ENCODE peak calls at places on chromosomes 5 and 9, in nine cellular contexts. J is AG09309; M is IMR-90; E is neural progenitor cell; O is mesendoderm; A is effector memory CD4-positive, alpha-beta T cell; P is AG04450; C is mesenchymal stem cell; I is bronchial epithelial cell. B is an unnamed sample.
A peak's percentile ranks its signal among the peaks of the same experiment; 100 is the strongest.

GRCh38 chr9:95477441-95477840 is 39.3 kb downstream of the PTCH1 start:
- DNase-seq in J (no peak), M (no peak), E (peak; percentile 52), O (no peak), A (no peak), P (no peak), C (no peak), I (peak; percentile 37), B (no peak)

GRCh38 chr5:71829206-71829605 is 110.1 kb downstream of the CARTPT start:
- DNase-seq in J (no peak), M (no peak), E (no peak), O (no peak), A (no peak), P (no peak), C (no peak), I (no peak), B (no peak)

GRCh38 chr5:108421713-108422112 is 39.8 kb upstream of the FBXL17 start:
- DNase-seq in J (no peak), M (peak; percentile 16), E (no peak), O (no peak), A (no peak), P (no peak), C (peak; percentile 26), I (peak; percentile 29), B (no peak)

GRCh38 chr9:78296208-78296892 is 575 bp upstream of the PSAT1 start:
- DNase-seq in J (no peak), M (peak; percentile 54), E (peak; percentile 75), O (peak; percentile 85), A (no peak), P (no peak), C (peak; percentile 52), I (peak; percentile 40), B (peak; percentile 68)

GRCh38 chr9:91037511-91038482 is 236.2 kb downstream of the SYK start:
- DNase-seq in J (peak; percentile 56), M (peak; percentile 93), E (no peak), O (peak; percentile 41), A (no peak), P (peak; percentile 80), C (peak; percentile 95), I (peak; percentile 41), B (peak; percentile 84)

GRCh38 chr9:93677061-93677571 is 100.7 kb downstream of the PHF2 start:
- DNase-seq in J (no peak), M (no peak), E (no peak), O (no peak), A (no peak), P (no peak), C (no peak), I (no peak), B (no peak)

GRCh38 chr5:61332891-61333350 is 863 bp downstream of the ZSWIM6 start:
- DNase-seq in J (no peak), M (peak; percentile 66), E (peak; percentile 55), O (peak; percentile 52), A (peak; percentile 25), P (no peak), C (peak; percentile 71), I (peak; percentile 32), B (peak; percentile 72)

GRCh38 chr9:135622415-135623020 is 16.8 kb downstream of the GLT6D1 start:
- DNase-seq in J (no peak), M (no peak), E (no peak), O (no peak), A (no peak), P (no peak), C (no peak), I (no peak), B (no peak)

GRCh38 chr5:163571755-163572154 is 66.3 kb downstream of the MAT2B start:
- DNase-seq in J (peak; percentile 79), M (peak; percentile 97), E (no peak), O (no peak), A (no peak), P (peak; percentile 96), C (peak; percentile 90), I (peak; percentile 20), B (peak; percentile 89)

GRCh38 chr5:127813633-127814171 is 110.5 kb downstream of the CCDC192 start:
- DNase-seq in J (peak; percentile 71), M (peak; percentile 91), E (peak; percentile 56), O (no peak), A (no peak), P (no peak), C (peak; percentile 42), I (peak; percentile 92), B (peak; percentile 89)

DNA sequence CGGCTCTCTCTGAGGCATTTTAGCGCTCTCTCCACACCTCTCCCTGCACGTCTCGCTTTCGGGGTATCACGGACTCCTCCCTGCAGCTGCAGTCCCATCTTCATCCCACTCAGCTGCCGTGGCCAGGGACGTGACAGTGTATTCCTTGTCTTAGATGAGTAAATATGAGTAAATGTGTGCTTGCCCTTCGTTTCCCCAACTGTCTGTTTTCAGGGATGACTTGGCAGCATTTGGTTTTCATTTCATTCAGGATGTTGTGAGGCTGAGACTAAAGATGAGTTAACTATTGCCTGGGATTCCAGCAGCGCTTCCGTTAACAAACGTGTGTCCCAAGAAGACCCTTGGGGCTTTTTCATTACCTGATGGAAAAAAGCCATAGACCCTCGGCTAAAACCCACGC is 29.5 kb downstream of the GDNF start:
- DNase-seq in J (peak; percentile 60), M (peak; percentile 64), E (no peak), O (no peak), A (no peak), P (no peak), C (no peak), I (no peak), B (no peak)
- H3K4me3 ChIP-seq in J (peak overlapping the region; percentile 30), M (no peak overlapping the region), E (no peak overlapping the region), O (no peak overlapping the region), A (no peak overlapping the region), P (no peak overlapping the region), C (peak overlapping the region; percentile 72), I (no peak overlapping the region), B (no peak overlapping the region)

DNA sequence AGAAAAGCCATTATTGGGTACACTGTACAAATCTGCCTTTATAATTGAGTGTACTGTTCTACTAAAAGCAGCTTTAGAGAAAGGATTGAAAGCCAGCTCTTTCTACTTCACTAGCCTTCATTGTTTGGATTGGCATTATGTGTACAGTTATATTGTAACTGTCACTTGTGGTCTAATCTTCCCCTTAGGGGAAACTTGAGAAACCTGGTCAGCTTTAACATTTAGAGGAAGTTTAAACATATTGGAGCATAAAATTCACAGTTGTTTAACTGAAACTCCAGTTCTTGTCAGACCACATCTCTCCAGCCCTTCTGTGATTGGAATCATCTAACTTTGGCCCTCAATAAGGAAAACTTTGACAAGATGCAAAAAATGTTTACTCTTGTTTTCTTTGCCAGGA is 24.6 kb downstream of the PIK3R1 start:
- DNase-seq in J (no peak), M (no peak), E (no peak), O (no peak), A (no peak), P (no peak), C (no peak), I (no peak), B (peak; percentile 42)
- H3K4me3 ChIP-seq in J (no peak overlapping the region), M (no peak overlapping the region), E (no peak overlapping the region), O (no peak overlapping the region), A (no peak overlapping the region), P (no peak overlapping the region), C (peak overlapping the region; percentile 2), I (no peak overlapping the region), B (no peak overlapping the region)

DNA sequence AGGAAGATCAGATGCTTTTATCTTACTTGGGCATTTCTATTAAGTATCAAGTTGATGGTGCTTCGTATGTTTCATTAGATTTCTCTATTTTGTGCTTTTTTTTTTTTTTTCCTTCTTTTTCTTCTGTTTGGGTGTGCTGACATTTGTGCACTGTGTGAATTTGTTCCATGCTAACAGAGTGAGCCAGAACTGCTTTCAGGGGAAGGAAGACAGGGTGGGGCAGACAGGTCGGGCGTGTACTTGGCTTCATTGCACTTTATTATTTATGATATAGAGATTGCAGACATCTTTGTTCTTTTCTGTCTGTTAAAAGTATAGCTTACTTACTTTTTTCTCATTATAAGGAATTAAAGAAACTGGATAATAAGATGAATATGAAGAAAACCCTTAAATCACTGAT is 112.2 kb downstream of the FGF18 start:
- DNase-seq in J (no peak), M (no peak), E (no peak), O (no peak), A (no peak), P (no peak), C (no peak), I (no peak), B (no peak)
- H3K4me3 ChIP-seq in J (no peak overlapping the region), M (no peak overlapping the region), E (no peak overlapping the region), O (no peak overlapping the region), A (no peak overlapping the region), P (no peak overlapping the region), C (no peak overlapping the region), I (no peak overlapping the region), B (no peak overlapping the region)

DNA sequence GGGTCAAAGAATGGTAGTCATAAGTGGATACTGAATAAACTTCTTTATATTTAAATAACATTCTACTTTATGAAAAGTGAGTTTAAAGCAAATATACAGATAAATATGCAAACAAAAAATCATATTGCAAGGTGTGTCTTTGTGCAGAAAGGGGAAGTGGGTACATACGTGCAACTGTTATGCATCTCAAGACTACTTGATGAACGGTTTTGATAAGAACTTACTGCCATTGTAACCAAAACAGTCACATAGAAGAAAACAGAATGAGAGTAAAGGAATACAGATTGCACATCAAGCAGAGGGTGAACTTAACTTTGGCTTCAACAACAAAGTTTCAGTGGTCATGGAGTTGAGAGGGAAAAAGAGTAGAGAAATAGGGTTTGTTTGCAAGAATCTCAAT is 9.9 kb downstream of the CAMK4 start:
- DNase-seq in J (no peak), M (no peak), E (no peak), O (no peak), A (no peak), P (no peak), C (no peak), I (no peak), B (no peak)
- H3K4me3 ChIP-seq in J (no peak overlapping the region), M (no peak overlapping the region), E (no peak overlapping the region), O (no peak overlapping the region), A (no peak overlapping the region), P (no peak overlapping the region), C (no peak overlapping the region), I (no peak overlapping the region), B (no peak overlapping the region)

DNA sequence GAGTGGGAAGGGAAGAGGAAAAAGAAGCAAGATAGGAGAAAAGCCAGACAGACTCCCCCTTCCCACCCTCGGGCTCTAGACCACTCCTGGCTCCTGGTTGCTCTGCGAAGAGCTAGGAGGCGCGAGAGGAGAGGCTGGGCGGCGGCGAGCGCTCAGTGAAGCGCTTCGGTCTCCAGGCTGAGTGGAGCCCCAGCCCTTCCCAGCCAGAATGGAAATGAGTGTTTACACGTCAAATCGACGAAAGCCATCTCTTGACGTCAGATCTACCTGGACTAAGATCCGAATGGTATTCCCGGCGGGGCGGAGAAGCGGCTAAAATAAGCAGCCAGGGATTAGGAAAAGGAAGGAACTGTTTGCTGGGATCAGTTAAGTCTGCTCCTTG is at the start of gene PCSK1:
- DNase-seq in J (no peak), M (no peak), E (peak; percentile 70), O (peak; percentile 59), A (no peak), P (no peak), C (no peak), I (no peak), B (no peak)
- H3K4me3 ChIP-seq in J (no peak within 1 kb of the TSS), M (no peak within 1 kb of the TSS), E (peak within 1 kb of the TSS; percentile 75), O (peak within 1 kb of the TSS; percentile 61), A (no peak within 1 kb of the TSS), P (no peak within 1 kb of the TSS), C (peak within 1 kb of the TSS; percentile 76), I (no peak within 1 kb of the TSS), B (peak within 1 kb of the TSS; percentile 15)

B was measured in astrocyte of the spinal cord.